ENCODE peak calls at places on chromosomes 2 and 18, in six cellular contexts. N, W, H, I, Z and P are unnamed samples.

GRCh38 chr2:225319872-225320271 is 79.6 kb upstream of the NYAP2 start:
- DNase-seq in N (no peak), W (no peak), H (no peak), I (no peak), Z (no peak), P (no peak)

GRCh38 chr2:43340945-43341356 is 114.5 kb upstream of the ZFP36L2 start:
- DNase-seq in N (no peak), W (no peak), H (no peak), I (peak), Z (no peak), P (no peak)

GRCh38 chr2:147568109-147568508 is 276.7 kb upstream of the ACVR2A start:
- DNase-seq in N (no peak), W (no peak), H (no peak), I (no peak), Z (no peak), P (no peak)

GRCh38 chr2:173146590-173146989 is 70.9 kb downstream of the MAP3K20 start:
- DNase-seq in N (no peak), W (no peak), H (no peak), I (no peak), Z (no peak), P (no peak)

GRCh38 chr2:112092286-112093041 is 37.4 kb downstream of the TMEM87B start:
- DNase-seq in N (no peak), W (no peak), H (no peak), I (peak), Z (peak), P (no peak)

GRCh38 chr2:44844651-44845270 is 96.7 kb upstream of the SIX3 start:
- DNase-seq in N (no peak), W (no peak), H (no peak), I (no peak), Z (no peak), P (peak)

GRCh38 chr2:189751080-189751658 is 11.4 kb downstream of the OSGEPL1 start:
- DNase-seq in N (no peak), W (peak), H (no peak), I (peak), Z (no peak), P (peak)

GRCh38 chr18:7830468-7830867 is 263.4 kb downstream of the PTPRM start:
- DNase-seq in N (no peak), W (no peak), H (no peak), I (peak), Z (no peak), P (no peak)

GRCh38 chr2:218582085-218582484 is 13.4 kb downstream of the CNOT9 start:
- DNase-seq in N (no peak), W (peak), H (no peak), I (peak), Z (no peak), P (peak)

GRCh38 chr2:100580474-100581264 is 17.9 kb downstream of the PDCL3 start:
- DNase-seq in N (no peak), W (peak), H (peak), I (no peak), Z (no peak), P (peak)

GRCh38 chr2:144886847-144887246 is 366.9 kb upstream of the ZEB2 start:
- DNase-seq in N (no peak), W (no peak), H (no peak), I (no peak), Z (no peak), P (no peak)

GRCh38 chr2:4995466-4995865 is 696.7 kb upstream of the SOX11 start:
- DNase-seq in N (no peak), W (no peak), H (no peak), I (no peak), Z (no peak), P (no peak)

GRCh38 chr2:233847248-233847898 is 7.0 kb downstream of the HJURP start:
- DNase-seq in N (no peak), W (no peak), H (no peak), I (no peak), Z (no peak), P (no peak)

GRCh38 chr2:168049609-168050008 is 197.8 kb downstream of the STK39 start:
- DNase-seq in N (no peak), W (no peak), H (no peak), I (no peak), Z (no peak), P (no peak)

GRCh38 chr2:168047291-168047690 is 200.1 kb downstream of the STK39 start:
- DNase-seq in N (no peak), W (no peak), H (no peak), I (no peak), Z (no peak), P (no peak)

GRCh38 chr2:168053676-168054075 is 193.7 kb downstream of the STK39 start:
- DNase-seq in N (no peak), W (no peak), H (no peak), I (no peak), Z (no peak), P (no peak)

GRCh38 chr2:168054657-168055056 is 192.7 kb downstream of the STK39 start:
- DNase-seq in N (no peak), W (no peak), H (no peak), I (no peak), Z (no peak), P (no peak)

GRCh38 chr2:168050377-168050776 is 197.0 kb downstream of the STK39 start:
- DNase-seq in N (no peak), W (no peak), H (no peak), I (no peak), Z (no peak), P (no peak)
- TF ChIP-seq CTCF in N (no peak), W (no peak), H (no peak), I (no peak), Z (no peak), P (no peak)

GRCh38 chr2:170143045-170143717 is 34.8 kb upstream of the MYO3B start:
- DNase-seq in N (no peak), W (no peak), H (no peak), I (no peak), Z (no peak), P (no peak)

GRCh38 chr2:170141865-170142264 is 36.1 kb upstream of the MYO3B start:
- DNase-seq in N (no peak), W (peak), H (peak), I (no peak), Z (no peak), P (no peak)

GRCh38 chr2:170140561-170140960 is 37.4 kb upstream of the MYO3B start:
- DNase-seq in N (no peak), W (no peak), H (no peak), I (no peak), Z (no peak), P (no peak)

GRCh38 chr2:170144758-170145157 is 33.2 kb upstream of the MYO3B start:
- DNase-seq in N (no peak), W (no peak), H (no peak), I (no peak), Z (no peak), P (no peak)

DNA sequence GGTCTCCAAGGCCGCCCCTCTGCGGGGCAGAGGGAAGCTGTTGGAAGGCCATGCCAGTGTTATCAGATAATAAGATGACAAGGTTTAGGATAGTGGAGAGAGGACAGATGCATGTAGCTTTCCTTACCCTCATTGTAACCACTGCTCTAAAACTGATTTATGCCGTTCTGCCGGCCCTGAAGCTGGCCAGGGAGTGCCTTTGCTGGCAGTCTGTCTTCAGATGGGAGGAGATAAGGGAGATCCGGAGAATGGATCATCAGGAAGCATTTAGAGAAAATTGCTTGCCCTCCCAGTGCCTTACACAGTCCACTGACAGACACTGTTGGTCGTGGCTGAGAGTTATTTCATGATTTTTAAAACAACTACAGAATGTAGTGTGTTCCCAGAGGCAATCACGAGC is 35.4 kb upstream of the MYO3B start:
- DNase-seq in N (no peak), W (no peak), H (no peak), I (no peak), Z (no peak), P (no peak)
- TF ChIP-seq CTCF in N (no peak), W (no peak), H (no peak), I (no peak), Z (no peak), P (no peak)

DNA sequence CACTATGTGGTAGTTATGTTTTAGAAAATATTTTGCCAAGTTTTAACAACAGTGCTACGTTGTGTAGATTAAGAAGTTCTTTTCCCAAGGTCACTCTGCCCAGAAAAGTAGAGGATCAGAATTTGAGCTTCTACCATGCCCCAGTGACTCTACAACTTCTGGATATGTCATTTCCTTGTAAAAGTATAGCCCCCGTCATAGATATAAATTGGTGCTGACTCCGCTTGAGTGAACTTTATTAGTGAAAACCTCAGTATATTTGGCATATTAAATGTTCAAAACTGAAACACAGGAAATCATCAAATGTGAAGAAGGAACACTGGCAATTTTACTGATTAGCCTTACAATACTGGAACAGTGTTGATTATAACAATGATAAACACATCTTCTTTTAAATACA is 256.7 kb upstream of the UBE2E3 start:
- DNase-seq in N (no peak), W (no peak), H (no peak), I (no peak), Z (no peak), P (no peak)
- TF ChIP-seq CTCF in N (no peak), W (no peak), H (no peak), I (no peak), Z (no peak), P (no peak)

GRCh38 chr2:11680181-11680900 is 10.3 kb upstream of the NTSR2 start:
- DNase-seq in N (no peak), W (no peak), H (no peak), I (peak), Z (no peak), P (no peak)

GRCh38 chr2:11683486-11683885 is 13.5 kb upstream of the NTSR2 start:
- DNase-seq in N (no peak), W (no peak), H (no peak), I (no peak), Z (no peak), P (no peak)

GRCh38 chr2:11680901-11681721 is 11.1 kb upstream of the NTSR2 start:
- DNase-seq in N (no peak), W (no peak), H (no peak), I (no peak), Z (no peak), P (no peak)

GRCh38 chr2:11682590-11682915 is 12.6 kb upstream of the NTSR2 start:
- DNase-seq in N (no peak), W (no peak), H (no peak), I (no peak), Z (no peak), P (no peak)

GRCh38 chr2:11681722-11682589 is 12.0 kb upstream of the NTSR2 start:
- DNase-seq in N (peak), W (peak), H (peak), I (no peak), Z (no peak), P (peak)
- TF ChIP-seq CTCF in N (peak), W (peak), H (peak), I (peak), Z (peak), P (peak)